ENCODE peak calls at places on chromosomes 3 and 15, in four cellular contexts. H, K, N and C are unnamed samples.

GRCh38 chr15:85828869-85829268 is 34.1 kb upstream of the KLHL25 start:
- DNase-seq in H (no peak), K (no peak), N (no peak), C (no peak)

GRCh38 chr3:55721716-55722484 is 234.8 kb upstream of the WNT5A start:
- DNase-seq in H (no peak), K (no peak), N (peak; percentile 2), C (peak; percentile 72)

GRCh38 chr15:89907289-89907688 is 5.5 kb downstream of the ARPIN start:
- DNase-seq in H (no peak), K (no peak), N (no peak), C (no peak)

GRCh38 chr3:167862104-167862785 is 126.7 kb downstream of the SERPINI1 start:
- DNase-seq in H (no peak), K (no peak), N (no peak), C (no peak)

GRCh38 chr3:37737134-37737533 is 124.5 kb upstream of the CTDSPL start:
- DNase-seq in H (no peak), K (no peak), N (no peak), C (no peak)

GRCh38 chr3:120450261-120450913 is 405 bp downstream of the FSTL1 start:
- DNase-seq in H (no peak), K (no peak), N (no peak), C (peak; percentile 63)

GRCh38 chr3:3685721-3686120 is 113.5 kb upstream of the LRRN1 start:
- DNase-seq in H (no peak), K (no peak), N (no peak), C (no peak)

GRCh38 chr15:89399390-89400120 is 64.9 kb upstream of the POLG start:
- DNase-seq in H (no peak), K (no peak), N (peak; percentile 79), C (peak; percentile 74)

GRCh38 chr3:54188176-54188791 is 65.9 kb downstream of the CACNA2D3 start:
- DNase-seq in H (peak; percentile 53), K (no peak), N (peak; percentile 58), C (peak; percentile 90)

GRCh38 chr3:178152010-178152409 is 384.2 kb upstream of the KCNMB2 start:
- DNase-seq in H (no peak), K (no peak), N (no peak), C (no peak)

GRCh38 chr15:91897585-91898372 is 44.3 kb downstream of the SLCO3A1 start:
- DNase-seq in H (no peak), K (no peak), N (no peak), C (no peak)

GRCh38 chr3:66487475-66487874 is 13.3 kb downstream of the LRIG1 start:
- DNase-seq in H (no peak), K (no peak), N (no peak), C (no peak)

GRCh38 chr3:197225579-197225978 is 72.8 kb downstream of the DLG1 start:
- DNase-seq in H (no peak), K (no peak), N (no peak), C (no peak)

GRCh38 chr15:52020253-52021085 is 1.4 kb downstream of the MAPK6 start:
- DNase-seq in H (no peak), K (no peak), N (no peak), C (no peak)
- TF ChIP-seq JUNB in H (no peak), K (no peak), N (no peak), C (no peak)

DNA sequence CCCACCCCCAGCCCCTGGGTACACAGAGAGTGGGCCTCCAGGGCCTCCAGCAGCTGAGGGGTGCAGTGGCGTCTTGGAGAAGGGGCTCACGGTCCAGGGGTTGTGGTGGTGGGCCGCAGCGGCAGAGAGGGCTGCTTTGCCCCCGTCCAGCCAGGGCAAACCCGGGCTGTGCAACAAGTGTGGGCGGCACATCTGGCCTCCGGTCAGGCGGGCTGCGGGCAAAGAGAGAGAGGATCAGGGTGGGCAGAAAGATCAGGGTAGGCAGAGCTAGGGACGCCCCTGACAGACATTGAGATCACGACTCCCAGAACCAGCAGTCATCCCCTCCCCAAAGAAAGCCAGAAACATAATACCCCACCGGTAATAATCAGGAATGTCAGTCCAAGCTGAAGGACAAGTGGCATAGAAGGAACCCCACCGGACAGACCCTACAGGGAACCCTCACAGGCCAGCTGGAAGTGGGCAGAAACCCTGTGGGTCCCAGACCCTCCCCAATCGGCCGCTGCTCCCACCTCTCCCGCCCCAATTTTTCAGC is 6.8 kb downstream of the GATA2 start:
- DNase-seq in H (no peak), K (no peak), N (no peak), C (no peak)
- TF ChIP-seq EZH2 in H (no peak), K (no peak), N (no peak), C (no peak)

DNA sequence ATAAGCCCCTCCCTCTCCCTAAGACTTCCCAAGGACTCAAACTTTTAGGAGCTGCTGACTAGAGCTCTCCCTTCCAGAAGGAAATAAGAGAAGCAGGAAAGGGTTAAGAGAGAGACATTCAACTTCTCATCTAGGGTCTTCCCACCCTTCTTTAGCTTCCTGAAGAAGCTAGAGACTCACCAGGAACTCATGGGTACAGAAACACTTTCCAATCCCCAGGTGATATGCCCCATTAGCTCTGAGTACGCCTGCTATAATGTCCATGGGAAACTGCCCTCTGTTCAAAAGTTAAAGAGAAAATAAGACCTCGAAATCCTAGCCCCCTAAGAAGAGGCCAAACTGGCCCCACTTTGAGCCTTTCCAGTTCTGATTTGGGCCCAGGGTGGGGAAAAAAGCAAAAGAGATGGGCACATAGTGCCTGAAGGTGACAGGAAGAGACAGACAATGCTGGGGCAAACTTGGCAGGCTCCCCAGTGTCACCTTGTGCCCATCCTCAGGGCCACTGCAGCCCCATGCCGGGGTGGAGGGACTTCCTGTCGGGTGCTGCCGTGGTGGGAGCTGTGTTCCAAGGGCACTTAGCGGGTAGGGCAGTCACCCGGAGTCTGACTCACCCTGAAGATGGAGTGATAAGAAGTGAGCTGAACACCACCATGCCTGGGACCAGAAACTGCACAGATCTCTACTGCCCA is 29.5 kb downstream of the CCDC12 start:
- DNase-seq in H (peak; percentile 45), K (no peak), N (peak; percentile 70), C (no peak)
- TF ChIP-seq CREB1 in H (no peak), K (no peak), N (no peak), C (no peak)

DNA sequence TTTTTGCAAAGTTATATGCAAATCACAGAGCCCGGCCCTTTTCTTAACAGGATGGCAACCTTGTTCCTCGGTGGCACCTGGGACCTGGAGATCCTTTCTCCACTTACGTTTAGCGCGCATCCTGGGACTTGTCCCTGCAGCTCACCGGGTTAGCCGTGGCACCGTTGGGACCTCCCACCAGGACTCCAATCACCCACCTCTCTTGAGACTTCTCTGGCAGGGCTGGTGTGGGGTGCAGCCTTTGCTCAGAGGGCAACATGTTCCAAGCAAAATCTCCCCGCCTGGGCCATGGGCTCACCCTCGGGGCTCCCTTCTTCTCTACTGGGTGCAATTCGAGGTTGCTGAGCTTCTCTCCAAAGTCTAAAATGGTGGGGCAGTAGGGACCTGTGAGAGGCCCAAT is 211.9 kb upstream of the UMPS start:
- DNase-seq in H (no peak), K (no peak), N (no peak), C (no peak)
- TF ChIP-seq JUNB in H (no peak), K (no peak), N (no peak), C (no peak)

DNA sequence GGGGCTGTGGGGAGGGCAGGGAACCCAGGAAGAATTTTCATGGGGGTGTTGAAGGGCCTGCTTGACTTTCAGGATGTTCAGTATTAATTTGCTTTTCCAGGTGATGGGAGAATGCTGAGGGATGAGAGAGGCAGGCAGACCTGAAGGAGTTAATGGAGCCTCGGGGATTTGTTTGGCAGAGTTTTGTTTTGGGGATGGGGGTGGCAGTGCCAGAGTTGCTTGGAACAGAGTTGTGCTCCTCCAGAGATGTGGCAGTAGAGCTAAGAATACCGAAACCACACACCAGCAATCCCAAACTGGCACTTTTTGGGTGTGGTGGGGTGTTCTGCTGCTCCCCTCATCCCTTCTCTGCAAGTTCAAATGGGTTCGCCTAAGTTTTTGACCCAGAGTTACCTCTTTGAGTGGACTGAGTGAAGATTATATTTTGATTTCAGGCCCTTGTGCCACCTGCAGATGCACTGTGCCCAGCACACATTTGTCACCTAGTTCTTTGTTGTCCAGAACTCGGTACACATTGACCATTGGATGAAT is 1.6 kb downstream of the BOC start:
- DNase-seq in H (no peak), K (no peak), N (no peak), C (no peak)
- TF ChIP-seq EZH2 in H (no peak), K (peak; percentile 7), N (no peak), C (no peak)

GRCh38 chr3:134065252-134065651 is 35.5 kb upstream of the SLCO2A1 start:
- DNase-seq in H (no peak), K (no peak), N (no peak), C (no peak)
- TF ChIP-seq CREB1 in H (no peak), K (no peak), N (no peak), C (no peak)